ENCODE peak calls at places on chromosomes 11 and 22, in four cellular contexts. U is NCI-H510A, L is AG09319, Z is GM04504. R is an unnamed sample.

GRCh38 chr11:27605422-27605821 is 94.8 kb downstream of the BDNF start:
- DNase-seq in L (no peak), Z (no peak), U (no peak), R (no peak)

GRCh38 chr22:49418943-49419342 is 408.7 kb downstream of the BRD1 start:
- DNase-seq in U (no peak), Z (no peak), L (no peak), R (no peak)

GRCh38 chr11:28110839-28111235 is 2.6 kb downstream of the METTL15 start:
- DNase-seq in L (no peak), Z (no peak), U (no peak), R (no peak)

GRCh38 chr22:31082606-31083376 is 1.7 kb downstream of the SMTN start:
- DNase-seq in L (peak; percentile 41), U (peak; percentile 25), Z (peak; percentile 44), R (peak; percentile 48)

GRCh38 chr11:12587333-12587997 is 86.8 kb upstream of the TEAD1 start:
- DNase-seq in L (no peak), Z (no peak), U (no peak), R (no peak)

GRCh38 chr11:91978747-91979146 is 245.9 kb upstream of the FAT3 start:
- DNase-seq in Z (peak; percentile 20), L (no peak), U (no peak), R (no peak)

GRCh38 chr22:35580351-35581022 is 36.6 kb downstream of the MB start:
- DNase-seq in Z (no peak), U (no peak), L (no peak), R (no peak)

GRCh38 chr11:37050311-37050710 is 452.3 kb upstream of the RAG2 start:
- DNase-seq in Z (no peak), L (no peak), U (no peak), R (no peak)

GRCh38 chr11:47860526-47860925 is 12.4 kb upstream of the NUP160 start:
- DNase-seq in U (no peak), L (no peak), Z (no peak), R (no peak)

GRCh38 chr22:46131151-46131587 is 19.2 kb upstream of the PPARA start:
- DNase-seq in Z (no peak), U (no peak), L (no peak), R (no peak)

GRCh38 chr11:64799925-64800632 is 2.9 kb downstream of the MAP4K2 start:
- DNase-seq in L (no peak), U (no peak), Z (no peak), R (no peak)

GRCh38 chr22:29951675-29952413 is 68.9 kb downstream of the MTMR3 start:
- DNase-seq in U (no peak), Z (no peak), L (no peak), R (no peak)

GRCh38 chr22:47060718-47061117 is 298.3 kb downstream of the TBC1D22A start:
- DNase-seq in U (no peak), L (no peak), Z (no peak), R (no peak)

GRCh38 chr11:119615003-119615878 is 113.8 kb downstream of the NECTIN1 start:
- DNase-seq in U (no peak), L (peak; percentile 18), Z (no peak), R (no peak)